ENCODE peak calls at places on chromosomes 7 and 10, in eight cellular contexts. One of them, this sample, is unnamed.
A peak's percentile ranks its signal among the peaks of the same experiment; 100 is the strongest.

GRCh38 chr10:88091490-88092061 is 228.2 kb downstream of the PTEN start:
- DNase-seq in stimulated activated CD4-positive, alpha-beta T cell treated with anti-CD3 and anti-CD28 coated beads, Interleukin-4, amount 100 ng/mL, for 24 hours: peak; percentile 83
- DNase-seq in neuronal stem cell: no peak
- DNase-seq in NCI-H1694: no peak
- DNase-seq in fibroblast of lung: no peak
- DNase-seq in NCI-H1417: no peak
- DNase-seq in effector CD4-positive, alpha-beta T cell: peak; percentile 37
- DNase-seq in stimulated activated effector memory CD8-positive, alpha-beta T cell treated with anti-CD3 and anti-CD28 coated beads, Interleukin-12 subunit alpha, Interleukin-12 subunit beta, amount 100 ng/mL, for 72 hours: peak; percentile 50
- DNase-seq in this sample: peak; percentile 78

GRCh38 chr10:52486840-52487611 is 172.9 kb downstream of the DKK1 start:
- DNase-seq in stimulated activated CD4-positive, alpha-beta T cell treated with anti-CD3 and anti-CD28 coated beads, Interleukin-4, amount 100 ng/mL, for 24 hours: no peak
- DNase-seq in neuronal stem cell: no peak
- DNase-seq in NCI-H1694: no peak
- DNase-seq in fibroblast of lung: peak; percentile 93
- DNase-seq in NCI-H1417: no peak
- DNase-seq in effector CD4-positive, alpha-beta T cell: no peak
- DNase-seq in stimulated activated effector memory CD8-positive, alpha-beta T cell treated with anti-CD3 and anti-CD28 coated beads, Interleukin-12 subunit alpha, Interleukin-12 subunit beta, amount 100 ng/mL, for 72 hours: no peak
- DNase-seq in this sample: no peak

GRCh38 chr10:7707102-7707501 is 4.0 kb downstream of the ITIH2 start:
- DNase-seq in stimulated activated CD4-positive, alpha-beta T cell treated with anti-CD3 and anti-CD28 coated beads, Interleukin-4, amount 100 ng/mL, for 24 hours: no peak
- DNase-seq in neuronal stem cell: no peak
- DNase-seq in NCI-H1694: no peak
- DNase-seq in fibroblast of lung: no peak
- DNase-seq in NCI-H1417: no peak
- DNase-seq in effector CD4-positive, alpha-beta T cell: no peak
- DNase-seq in stimulated activated effector memory CD8-positive, alpha-beta T cell treated with anti-CD3 and anti-CD28 coated beads, Interleukin-12 subunit alpha, Interleukin-12 subunit beta, amount 100 ng/mL, for 72 hours: no peak
- DNase-seq in this sample: no peak

GRCh38 chr7:139515266-139515665 is 8.2 kb upstream of the CLEC2L start:
- DNase-seq in stimulated activated CD4-positive, alpha-beta T cell treated with anti-CD3 and anti-CD28 coated beads, Interleukin-4, amount 100 ng/mL, for 24 hours: no peak
- DNase-seq in neuronal stem cell: no peak
- DNase-seq in NCI-H1694: no peak
- DNase-seq in fibroblast of lung: no peak
- DNase-seq in NCI-H1417: no peak
- DNase-seq in effector CD4-positive, alpha-beta T cell: no peak
- DNase-seq in stimulated activated effector memory CD8-positive, alpha-beta T cell treated with anti-CD3 and anti-CD28 coated beads, Interleukin-12 subunit alpha, Interleukin-12 subunit beta, amount 100 ng/mL, for 72 hours: no peak
- DNase-seq in this sample: no peak

GRCh38 chr10:4595920-4596319 is 230.1 kb upstream of the AKR1E2 start:
- DNase-seq in stimulated activated CD4-positive, alpha-beta T cell treated with anti-CD3 and anti-CD28 coated beads, Interleukin-4, amount 100 ng/mL, for 24 hours: no peak
- DNase-seq in neuronal stem cell: no peak
- DNase-seq in NCI-H1694: no peak
- DNase-seq in fibroblast of lung: peak; percentile 3
- DNase-seq in NCI-H1417: peak; percentile 55
- DNase-seq in effector CD4-positive, alpha-beta T cell: no peak
- DNase-seq in stimulated activated effector memory CD8-positive, alpha-beta T cell treated with anti-CD3 and anti-CD28 coated beads, Interleukin-12 subunit alpha, Interleukin-12 subunit beta, amount 100 ng/mL, for 72 hours: no peak
- DNase-seq in this sample: no peak

GRCh38 chr7:143013473-143013872 is 13.5 kb downstream of the OR9A2 start:
- DNase-seq in stimulated activated CD4-positive, alpha-beta T cell treated with anti-CD3 and anti-CD28 coated beads, Interleukin-4, amount 100 ng/mL, for 24 hours: no peak
- DNase-seq in neuronal stem cell: no peak
- DNase-seq in NCI-H1694: no peak
- DNase-seq in fibroblast of lung: no peak
- DNase-seq in NCI-H1417: no peak
- DNase-seq in effector CD4-positive, alpha-beta T cell: no peak
- DNase-seq in stimulated activated effector memory CD8-positive, alpha-beta T cell treated with anti-CD3 and anti-CD28 coated beads, Interleukin-12 subunit alpha, Interleukin-12 subunit beta, amount 100 ng/mL, for 72 hours: no peak
- DNase-seq in this sample: no peak

GRCh38 chr7:69687739-69688431 is 89.6 kb downstream of the AUTS2 start:
- DNase-seq in stimulated activated CD4-positive, alpha-beta T cell treated with anti-CD3 and anti-CD28 coated beads, Interleukin-4, amount 100 ng/mL, for 24 hours: no peak
- DNase-seq in neuronal stem cell: no peak
- DNase-seq in NCI-H1694: no peak
- DNase-seq in fibroblast of lung: no peak
- DNase-seq in NCI-H1417: peak; percentile 89
- DNase-seq in effector CD4-positive, alpha-beta T cell: no peak
- DNase-seq in stimulated activated effector memory CD8-positive, alpha-beta T cell treated with anti-CD3 and anti-CD28 coated beads, Interleukin-12 subunit alpha, Interleukin-12 subunit beta, amount 100 ng/mL, for 72 hours: no peak
- DNase-seq in this sample: no peak

GRCh38 chr10:22369433-22370072 is 24.3 kb downstream of the SPAG6 start:
- DNase-seq in stimulated activated CD4-positive, alpha-beta T cell treated with anti-CD3 and anti-CD28 coated beads, Interleukin-4, amount 100 ng/mL, for 24 hours: no peak
- DNase-seq in neuronal stem cell: no peak
- DNase-seq in NCI-H1694: no peak
- DNase-seq in fibroblast of lung: no peak
- DNase-seq in NCI-H1417: no peak
- DNase-seq in effector CD4-positive, alpha-beta T cell: no peak
- DNase-seq in stimulated activated effector memory CD8-positive, alpha-beta T cell treated with anti-CD3 and anti-CD28 coated beads, Interleukin-12 subunit alpha, Interleukin-12 subunit beta, amount 100 ng/mL, for 72 hours: no peak
- DNase-seq in this sample: no peak

GRCh38 chr7:30433082-30433481 is 45.5 kb downstream of the NOD1 start:
- DNase-seq in stimulated activated CD4-positive, alpha-beta T cell treated with anti-CD3 and anti-CD28 coated beads, Interleukin-4, amount 100 ng/mL, for 24 hours: no peak
- DNase-seq in neuronal stem cell: no peak
- DNase-seq in NCI-H1694: no peak
- DNase-seq in fibroblast of lung: peak; percentile 79
- DNase-seq in NCI-H1417: no peak
- DNase-seq in effector CD4-positive, alpha-beta T cell: no peak
- DNase-seq in stimulated activated effector memory CD8-positive, alpha-beta T cell treated with anti-CD3 and anti-CD28 coated beads, Interleukin-12 subunit alpha, Interleukin-12 subunit beta, amount 100 ng/mL, for 72 hours: no peak
- DNase-seq in this sample: no peak

GRCh38 chr10:82463614-82464013 is 588.6 kb downstream of the NRG3 start:
- DNase-seq in stimulated activated CD4-positive, alpha-beta T cell treated with anti-CD3 and anti-CD28 coated beads, Interleukin-4, amount 100 ng/mL, for 24 hours: no peak
- DNase-seq in neuronal stem cell: no peak
- DNase-seq in NCI-H1694: no peak
- DNase-seq in fibroblast of lung: no peak
- DNase-seq in NCI-H1417: peak; percentile 54
- DNase-seq in effector CD4-positive, alpha-beta T cell: no peak
- DNase-seq in stimulated activated effector memory CD8-positive, alpha-beta T cell treated with anti-CD3 and anti-CD28 coated beads, Interleukin-12 subunit alpha, Interleukin-12 subunit beta, amount 100 ng/mL, for 72 hours: no peak
- DNase-seq in this sample: no peak

GRCh38 chr7:55533050-55533728 is 39.1 kb downstream of the VOPP1 start:
- DNase-seq in stimulated activated CD4-positive, alpha-beta T cell treated with anti-CD3 and anti-CD28 coated beads, Interleukin-4, amount 100 ng/mL, for 24 hours: peak; percentile 77
- DNase-seq in neuronal stem cell: no peak
- DNase-seq in NCI-H1694: peak; percentile 38
- DNase-seq in fibroblast of lung: peak; percentile 78
- DNase-seq in NCI-H1417: no peak
- DNase-seq in effector CD4-positive, alpha-beta T cell: peak; percentile 67
- DNase-seq in stimulated activated effector memory CD8-positive, alpha-beta T cell treated with anti-CD3 and anti-CD28 coated beads, Interleukin-12 subunit alpha, Interleukin-12 subunit beta, amount 100 ng/mL, for 72 hours: peak; percentile 53
- DNase-seq in this sample: peak; percentile 76

GRCh38 chr10:5466451-5466996 is 32.8 kb downstream of the CALML5 start:
- DNase-seq in stimulated activated CD4-positive, alpha-beta T cell treated with anti-CD3 and anti-CD28 coated beads, Interleukin-4, amount 100 ng/mL, for 24 hours: no peak
- DNase-seq in neuronal stem cell: no peak
- DNase-seq in NCI-H1694: no peak
- DNase-seq in fibroblast of lung: peak; percentile 89
- DNase-seq in NCI-H1417: peak; percentile 22
- DNase-seq in effector CD4-positive, alpha-beta T cell: no peak
- DNase-seq in stimulated activated effector memory CD8-positive, alpha-beta T cell treated with anti-CD3 and anti-CD28 coated beads, Interleukin-12 subunit alpha, Interleukin-12 subunit beta, amount 100 ng/mL, for 72 hours: no peak
- DNase-seq in this sample: no peak

GRCh38 chr10:100370561-100370975 is 23.5 kb downstream of the SCD start:
- DNase-seq in stimulated activated CD4-positive, alpha-beta T cell treated with anti-CD3 and anti-CD28 coated beads, Interleukin-4, amount 100 ng/mL, for 24 hours: peak; percentile 11
- DNase-seq in neuronal stem cell: no peak
- DNase-seq in NCI-H1694: no peak
- DNase-seq in fibroblast of lung: peak; percentile 45
- DNase-seq in NCI-H1417: no peak
- DNase-seq in effector CD4-positive, alpha-beta T cell: peak; percentile 14
- DNase-seq in stimulated activated effector memory CD8-positive, alpha-beta T cell treated with anti-CD3 and anti-CD28 coated beads, Interleukin-12 subunit alpha, Interleukin-12 subunit beta, amount 100 ng/mL, for 72 hours: peak; percentile 12
- DNase-seq in this sample: no peak

GRCh38 chr10:72088879-72089585 is 681 bp upstream of the SPOCK2 start:
- DNase-seq in stimulated activated CD4-positive, alpha-beta T cell treated with anti-CD3 and anti-CD28 coated beads, Interleukin-4, amount 100 ng/mL, for 24 hours: peak; percentile 57
- DNase-seq in neuronal stem cell: no peak
- DNase-seq in NCI-H1694: peak; percentile 52
- DNase-seq in fibroblast of lung: no peak
- DNase-seq in NCI-H1417: peak; percentile 69
- DNase-seq in effector CD4-positive, alpha-beta T cell: peak; percentile 58
- DNase-seq in stimulated activated effector memory CD8-positive, alpha-beta T cell treated with anti-CD3 and anti-CD28 coated beads, Interleukin-12 subunit alpha, Interleukin-12 subunit beta, amount 100 ng/mL, for 72 hours: no peak
- DNase-seq in this sample: peak; percentile 57

GRCh38 chr7:50449881-50450690 is at the start of gene FIGNL1:
- DNase-seq in stimulated activated CD4-positive, alpha-beta T cell treated with anti-CD3 and anti-CD28 coated beads, Interleukin-4, amount 100 ng/mL, for 24 hours: peak; percentile 86
- DNase-seq in neuronal stem cell: peak; percentile 37
- DNase-seq in NCI-H1694: peak; percentile 44
- DNase-seq in fibroblast of lung: peak; percentile 76
- DNase-seq in NCI-H1417: peak; percentile 94
- DNase-seq in effector CD4-positive, alpha-beta T cell: peak; percentile 67
- DNase-seq in stimulated activated effector memory CD8-positive, alpha-beta T cell treated with anti-CD3 and anti-CD28 coated beads, Interleukin-12 subunit alpha, Interleukin-12 subunit beta, amount 100 ng/mL, for 72 hours: peak; percentile 72
- DNase-seq in this sample: peak; percentile 86

GRCh38 chr7:41930538-41931262 is 227.8 kb upstream of the INHBA start:
- DNase-seq in stimulated activated CD4-positive, alpha-beta T cell treated with anti-CD3 and anti-CD28 coated beads, Interleukin-4, amount 100 ng/mL, for 24 hours: no peak
- DNase-seq in neuronal stem cell: no peak
- DNase-seq in NCI-H1694: no peak
- DNase-seq in fibroblast of lung: peak; percentile 86
- DNase-seq in NCI-H1417: no peak
- DNase-seq in effector CD4-positive, alpha-beta T cell: no peak
- DNase-seq in stimulated activated effector memory CD8-positive, alpha-beta T cell treated with anti-CD3 and anti-CD28 coated beads, Interleukin-12 subunit alpha, Interleukin-12 subunit beta, amount 100 ng/mL, for 72 hours: no peak
- DNase-seq in this sample: no peak

GRCh38 chr7:23458044-23458443 is 12.2 kb downstream of the IGF2BP3 start:
- DNase-seq in stimulated activated CD4-positive, alpha-beta T cell treated with anti-CD3 and anti-CD28 coated beads, Interleukin-4, amount 100 ng/mL, for 24 hours: no peak
- DNase-seq in neuronal stem cell: no peak
- DNase-seq in NCI-H1694: no peak
- DNase-seq in fibroblast of lung: peak; percentile 57
- DNase-seq in NCI-H1417: no peak
- DNase-seq in effector CD4-positive, alpha-beta T cell: no peak
- DNase-seq in stimulated activated effector memory CD8-positive, alpha-beta T cell treated with anti-CD3 and anti-CD28 coated beads, Interleukin-12 subunit alpha, Interleukin-12 subunit beta, amount 100 ng/mL, for 72 hours: no peak
- DNase-seq in this sample: no peak

GRCh38 chr7:105838273-105839141 is 37.9 kb downstream of the ATXN7L1 start:
- DNase-seq in stimulated activated CD4-positive, alpha-beta T cell treated with anti-CD3 and anti-CD28 coated beads, Interleukin-4, amount 100 ng/mL, for 24 hours: no peak
- DNase-seq in neuronal stem cell: no peak
- DNase-seq in NCI-H1694: peak; percentile 62
- DNase-seq in fibroblast of lung: peak; percentile 85
- DNase-seq in NCI-H1417: peak; percentile 84
- DNase-seq in effector CD4-positive, alpha-beta T cell: no peak
- DNase-seq in stimulated activated effector memory CD8-positive, alpha-beta T cell treated with anti-CD3 and anti-CD28 coated beads, Interleukin-12 subunit alpha, Interleukin-12 subunit beta, amount 100 ng/mL, for 72 hours: no peak
- DNase-seq in this sample: no peak

GRCh38 chr10:125289461-125289860 is 129.1 kb upstream of the CTBP2 start:
- DNase-seq in stimulated activated CD4-positive, alpha-beta T cell treated with anti-CD3 and anti-CD28 coated beads, Interleukin-4, amount 100 ng/mL, for 24 hours: no peak
- DNase-seq in neuronal stem cell: no peak
- DNase-seq in NCI-H1694: no peak
- DNase-seq in fibroblast of lung: no peak
- DNase-seq in NCI-H1417: no peak
- DNase-seq in effector CD4-positive, alpha-beta T cell: no peak
- DNase-seq in stimulated activated effector memory CD8-positive, alpha-beta T cell treated with anti-CD3 and anti-CD28 coated beads, Interleukin-12 subunit alpha, Interleukin-12 subunit beta, amount 100 ng/mL, for 72 hours: no peak
- DNase-seq in this sample: no peak

GRCh38 chr10:46268076-46268881 is 18.5 kb upstream of the ANTXRL start:
- DNase-seq in stimulated activated CD4-positive, alpha-beta T cell treated with anti-CD3 and anti-CD28 coated beads, Interleukin-4, amount 100 ng/mL, for 24 hours: peak; percentile 68
- DNase-seq in neuronal stem cell: no peak
- DNase-seq in NCI-H1694: no peak
- DNase-seq in fibroblast of lung: no peak
- DNase-seq in NCI-H1417: no peak
- DNase-seq in effector CD4-positive, alpha-beta T cell: peak; percentile 41
- DNase-seq in stimulated activated effector memory CD8-positive, alpha-beta T cell treated with anti-CD3 and anti-CD28 coated beads, Interleukin-12 subunit alpha, Interleukin-12 subunit beta, amount 100 ng/mL, for 72 hours: no peak
- DNase-seq in this sample: peak; percentile 66

GRCh38 chr7:50793115-50793946 is 10.6 kb upstream of the GRB10 start:
- DNase-seq in stimulated activated CD4-positive, alpha-beta T cell treated with anti-CD3 and anti-CD28 coated beads, Interleukin-4, amount 100 ng/mL, for 24 hours: no peak
- DNase-seq in neuronal stem cell: peak; percentile 44
- DNase-seq in NCI-H1694: no peak
- DNase-seq in fibroblast of lung: peak; percentile 55
- DNase-seq in NCI-H1417: peak; percentile 54
- DNase-seq in effector CD4-positive, alpha-beta T cell: no peak
- DNase-seq in stimulated activated effector memory CD8-positive, alpha-beta T cell treated with anti-CD3 and anti-CD28 coated beads, Interleukin-12 subunit alpha, Interleukin-12 subunit beta, amount 100 ng/mL, for 72 hours: no peak
- DNase-seq in this sample: peak; percentile 7

GRCh38 chr10:327889-328809 is 192.9 kb downstream of the ZMYND11 start:
- DNase-seq in stimulated activated CD4-positive, alpha-beta T cell treated with anti-CD3 and anti-CD28 coated beads, Interleukin-4, amount 100 ng/mL, for 24 hours: no peak
- DNase-seq in neuronal stem cell: no peak
- DNase-seq in NCI-H1694: no peak
- DNase-seq in fibroblast of lung: no peak
- DNase-seq in NCI-H1417: no peak
- DNase-seq in effector CD4-positive, alpha-beta T cell: no peak
- DNase-seq in stimulated activated effector memory CD8-positive, alpha-beta T cell treated with anti-CD3 and anti-CD28 coated beads, Interleukin-12 subunit alpha, Interleukin-12 subunit beta, amount 100 ng/mL, for 72 hours: no peak
- DNase-seq in this sample: no peak

GRCh38 chr7:64877714-64878610 is 25.1 kb upstream of the ZNF273 start:
- DNase-seq in stimulated activated CD4-positive, alpha-beta T cell treated with anti-CD3 and anti-CD28 coated beads, Interleukin-4, amount 100 ng/mL, for 24 hours: peak; percentile 2
- DNase-seq in neuronal stem cell: no peak
- DNase-seq in NCI-H1694: no peak
- DNase-seq in fibroblast of lung: no peak
- DNase-seq in NCI-H1417: no peak
- DNase-seq in effector CD4-positive, alpha-beta T cell: no peak
- DNase-seq in stimulated activated effector memory CD8-positive, alpha-beta T cell treated with anti-CD3 and anti-CD28 coated beads, Interleukin-12 subunit alpha, Interleukin-12 subunit beta, amount 100 ng/mL, for 72 hours: no peak
- DNase-seq in this sample: no peak

GRCh38 chr7:66602159-66602558 is 26.5 kb upstream of the KCTD7 start:
- DNase-seq in stimulated activated CD4-positive, alpha-beta T cell treated with anti-CD3 and anti-CD28 coated beads, Interleukin-4, amount 100 ng/mL, for 24 hours: no peak
- DNase-seq in neuronal stem cell: no peak
- DNase-seq in NCI-H1694: no peak
- DNase-seq in fibroblast of lung: no peak
- DNase-seq in NCI-H1417: no peak
- DNase-seq in effector CD4-positive, alpha-beta T cell: no peak
- DNase-seq in stimulated activated effector memory CD8-positive, alpha-beta T cell treated with anti-CD3 and anti-CD28 coated beads, Interleukin-12 subunit alpha, Interleukin-12 subunit beta, amount 100 ng/mL, for 72 hours: no peak
- DNase-seq in this sample: no peak

GRCh38 chr10:135601-136464 is 578 bp downstream of the ZMYND11 start:
- DNase-seq in stimulated activated CD4-positive, alpha-beta T cell treated with anti-CD3 and anti-CD28 coated beads, Interleukin-4, amount 100 ng/mL, for 24 hours: peak; percentile 67
- DNase-seq in neuronal stem cell: peak; percentile 42
- DNase-seq in NCI-H1694: no peak
- DNase-seq in fibroblast of lung: peak; percentile 63
- DNase-seq in NCI-H1417: peak; percentile 68
- DNase-seq in effector CD4-positive, alpha-beta T cell: peak; percentile 45
- DNase-seq in stimulated activated effector memory CD8-positive, alpha-beta T cell treated with anti-CD3 and anti-CD28 coated beads, Interleukin-12 subunit alpha, Interleukin-12 subunit beta, amount 100 ng/mL, for 72 hours: peak; percentile 48
- DNase-seq in this sample: peak; percentile 67

GRCh38 chr10:124898493-124898892 is 43.4 kb upstream of the ZRANB1 start:
- DNase-seq in stimulated activated CD4-positive, alpha-beta T cell treated with anti-CD3 and anti-CD28 coated beads, Interleukin-4, amount 100 ng/mL, for 24 hours: no peak
- DNase-seq in neuronal stem cell: no peak
- DNase-seq in NCI-H1694: no peak
- DNase-seq in fibroblast of lung: no peak
- DNase-seq in NCI-H1417: no peak
- DNase-seq in effector CD4-positive, alpha-beta T cell: no peak
- DNase-seq in stimulated activated effector memory CD8-positive, alpha-beta T cell treated with anti-CD3 and anti-CD28 coated beads, Interleukin-12 subunit alpha, Interleukin-12 subunit beta, amount 100 ng/mL, for 72 hours: no peak
- DNase-seq in this sample: no peak

GRCh38 chr7:15167912-15168311 is 265.4 kb upstream of the DGKB start:
- DNase-seq in stimulated activated CD4-positive, alpha-beta T cell treated with anti-CD3 and anti-CD28 coated beads, Interleukin-4, amount 100 ng/mL, for 24 hours: no peak
- DNase-seq in neuronal stem cell: no peak
- DNase-seq in NCI-H1694: no peak
- DNase-seq in fibroblast of lung: no peak
- DNase-seq in NCI-H1417: peak; percentile 44
- DNase-seq in effector CD4-positive, alpha-beta T cell: no peak
- DNase-seq in stimulated activated effector memory CD8-positive, alpha-beta T cell treated with anti-CD3 and anti-CD28 coated beads, Interleukin-12 subunit alpha, Interleukin-12 subunit beta, amount 100 ng/mL, for 72 hours: no peak
- DNase-seq in this sample: no peak

GRCh38 chr7:2431260-2431867 is 28.0 kb downstream of the CHST12 start:
- DNase-seq in stimulated activated CD4-positive, alpha-beta T cell treated with anti-CD3 and anti-CD28 coated beads, Interleukin-4, amount 100 ng/mL, for 24 hours: peak; percentile 39
- DNase-seq in neuronal stem cell: no peak
- DNase-seq in NCI-H1694: no peak
- DNase-seq in fibroblast of lung: no peak
- DNase-seq in NCI-H1417: no peak
- DNase-seq in effector CD4-positive, alpha-beta T cell: peak; percentile 20
- DNase-seq in stimulated activated effector memory CD8-positive, alpha-beta T cell treated with anti-CD3 and anti-CD28 coated beads, Interleukin-12 subunit alpha, Interleukin-12 subunit beta, amount 100 ng/mL, for 72 hours: peak; percentile 49
- DNase-seq in this sample: peak; percentile 52

GRCh38 chr10:43076311-43076875 is 476 bp upstream of the RET start:
- DNase-seq in stimulated activated CD4-positive, alpha-beta T cell treated with anti-CD3 and anti-CD28 coated beads, Interleukin-4, amount 100 ng/mL, for 24 hours: no peak
- DNase-seq in neuronal stem cell: no peak
- DNase-seq in NCI-H1694: no peak
- DNase-seq in fibroblast of lung: no peak
- DNase-seq in NCI-H1417: peak; percentile 54
- DNase-seq in effector CD4-positive, alpha-beta T cell: no peak
- DNase-seq in stimulated activated effector memory CD8-positive, alpha-beta T cell treated with anti-CD3 and anti-CD28 coated beads, Interleukin-12 subunit alpha, Interleukin-12 subunit beta, amount 100 ng/mL, for 72 hours: no peak
- DNase-seq in this sample: no peak

GRCh38 chr7:147207988-147208387 is 1091.4 kb downstream of the CNTNAP2 start:
- DNase-seq in stimulated activated CD4-positive, alpha-beta T cell treated with anti-CD3 and anti-CD28 coated beads, Interleukin-4, amount 100 ng/mL, for 24 hours: no peak
- DNase-seq in neuronal stem cell: no peak
- DNase-seq in NCI-H1694: no peak
- DNase-seq in fibroblast of lung: no peak
- DNase-seq in NCI-H1417: peak; percentile 16
- DNase-seq in effector CD4-positive, alpha-beta T cell: no peak
- DNase-seq in stimulated activated effector memory CD8-positive, alpha-beta T cell treated with anti-CD3 and anti-CD28 coated beads, Interleukin-12 subunit alpha, Interleukin-12 subunit beta, amount 100 ng/mL, for 72 hours: no peak
- DNase-seq in this sample: no peak